ENCODE peak calls at places on chromosome 16, in seven cellular contexts. One of them, this sample, is unnamed.

GRCh38 chr16:50668368-50669008 is 12.6 kb downstream of the SNX20 start:
- DNase-seq in stimulated activated CD8-positive, alpha-beta memory T cell treated with anti-CD3 and anti-CD28 coated beads, Interleukin-12 subunit alpha, Interleukin-12 subunit beta, amount 100 ng/mL, for 1 hour: no peak
- DNase-seq in mammary epithelial cell: no peak
- DNase-seq in epithelial cell of esophagus: peak; percentile 30
- DNase-seq in NCI-H1694 treated with DMSO at 0.1 percent for 48 hours: no peak
- DNase-seq in cardiac fibroblast: no peak
- DNase-seq in activated gamma-delta T cell treated with anti-CD3 and anti-CD28 coated beads, Interleukin-2, amount 50 U/mL, for 16 hours: no peak
- DNase-seq in this sample: no peak

GRCh38 chr16:75260856-75261589 is 9.6 kb upstream of the BCAR1 start:
- DNase-seq in stimulated activated CD8-positive, alpha-beta memory T cell treated with anti-CD3 and anti-CD28 coated beads, Interleukin-12 subunit alpha, Interleukin-12 subunit beta, amount 100 ng/mL, for 1 hour: no peak
- DNase-seq in activated gamma-delta T cell treated with anti-CD3 and anti-CD28 coated beads, Interleukin-2, amount 50 U/mL, for 16 hours: no peak
- DNase-seq in NCI-H1694 treated with DMSO at 0.1 percent for 48 hours: no peak
- DNase-seq in epithelial cell of esophagus: no peak
- DNase-seq in mammary epithelial cell: no peak
- DNase-seq in cardiac fibroblast: no peak
- DNase-seq in this sample: no peak

GRCh38 chr16:89478576-89479221 is 11.7 kb downstream of the ANKRD11 start:
- DNase-seq in mammary epithelial cell: peak; percentile 96
- DNase-seq in epithelial cell of esophagus: peak; percentile 91
- DNase-seq in activated gamma-delta T cell treated with anti-CD3 and anti-CD28 coated beads, Interleukin-2, amount 50 U/mL, for 16 hours: no peak
- DNase-seq in NCI-H1694 treated with DMSO at 0.1 percent for 48 hours: no peak
- DNase-seq in stimulated activated CD8-positive, alpha-beta memory T cell treated with anti-CD3 and anti-CD28 coated beads, Interleukin-12 subunit alpha, Interleukin-12 subunit beta, amount 100 ng/mL, for 1 hour: no peak
- DNase-seq in cardiac fibroblast: no peak
- DNase-seq in this sample: peak; percentile 96

GRCh38 chr16:89572478-89573205 is 2.9 kb upstream of the CPNE7 start:
- DNase-seq in mammary epithelial cell: no peak
- DNase-seq in epithelial cell of esophagus: no peak
- DNase-seq in NCI-H1694 treated with DMSO at 0.1 percent for 48 hours: no peak
- DNase-seq in stimulated activated CD8-positive, alpha-beta memory T cell treated with anti-CD3 and anti-CD28 coated beads, Interleukin-12 subunit alpha, Interleukin-12 subunit beta, amount 100 ng/mL, for 1 hour: no peak
- DNase-seq in activated gamma-delta T cell treated with anti-CD3 and anti-CD28 coated beads, Interleukin-2, amount 50 U/mL, for 16 hours: no peak
- DNase-seq in cardiac fibroblast: no peak
- DNase-seq in this sample: no peak

GRCh38 chr16:86414991-86415740 is 95.2 kb upstream of the FOXF1 start:
- DNase-seq in mammary epithelial cell: no peak
- DNase-seq in activated gamma-delta T cell treated with anti-CD3 and anti-CD28 coated beads, Interleukin-2, amount 50 U/mL, for 16 hours: no peak
- DNase-seq in cardiac fibroblast: no peak
- DNase-seq in epithelial cell of esophagus: no peak
- DNase-seq in stimulated activated CD8-positive, alpha-beta memory T cell treated with anti-CD3 and anti-CD28 coated beads, Interleukin-12 subunit alpha, Interleukin-12 subunit beta, amount 100 ng/mL, for 1 hour: no peak
- DNase-seq in NCI-H1694 treated with DMSO at 0.1 percent for 48 hours: no peak
- DNase-seq in this sample: no peak

GRCh38 chr16:84724619-84725307 is 25.0 kb downstream of the USP10 start:
- DNase-seq in mammary epithelial cell: no peak
- DNase-seq in activated gamma-delta T cell treated with anti-CD3 and anti-CD28 coated beads, Interleukin-2, amount 50 U/mL, for 16 hours: no peak
- DNase-seq in stimulated activated CD8-positive, alpha-beta memory T cell treated with anti-CD3 and anti-CD28 coated beads, Interleukin-12 subunit alpha, Interleukin-12 subunit beta, amount 100 ng/mL, for 1 hour: no peak
- DNase-seq in cardiac fibroblast: no peak
- DNase-seq in NCI-H1694 treated with DMSO at 0.1 percent for 48 hours: no peak
- DNase-seq in epithelial cell of esophagus: no peak
- DNase-seq in this sample: no peak

GRCh38 chr16:87924041-87924851 is 12.1 kb downstream of the CA5A start:
- DNase-seq in cardiac fibroblast: no peak
- DNase-seq in NCI-H1694 treated with DMSO at 0.1 percent for 48 hours: peak; percentile 92
- DNase-seq in mammary epithelial cell: peak; percentile 56
- DNase-seq in stimulated activated CD8-positive, alpha-beta memory T cell treated with anti-CD3 and anti-CD28 coated beads, Interleukin-12 subunit alpha, Interleukin-12 subunit beta, amount 100 ng/mL, for 1 hour: no peak
- DNase-seq in epithelial cell of esophagus: peak; percentile 52
- DNase-seq in activated gamma-delta T cell treated with anti-CD3 and anti-CD28 coated beads, Interleukin-2, amount 50 U/mL, for 16 hours: no peak
- DNase-seq in this sample: peak; percentile 51

GRCh38 chr16:30491744-30492308 is 19.3 kb downstream of the ITGAL start:
- DNase-seq in mammary epithelial cell: peak; percentile 62
- DNase-seq in activated gamma-delta T cell treated with anti-CD3 and anti-CD28 coated beads, Interleukin-2, amount 50 U/mL, for 16 hours: peak; percentile 16
- DNase-seq in cardiac fibroblast: peak; percentile 76
- DNase-seq in stimulated activated CD8-positive, alpha-beta memory T cell treated with anti-CD3 and anti-CD28 coated beads, Interleukin-12 subunit alpha, Interleukin-12 subunit beta, amount 100 ng/mL, for 1 hour: peak; percentile 15
- DNase-seq in NCI-H1694 treated with DMSO at 0.1 percent for 48 hours: no peak
- DNase-seq in epithelial cell of esophagus: peak; percentile 67
- DNase-seq in this sample: peak; percentile 61

GRCh38 chr16:68283840-68284595 is 19.7 kb downstream of the SLC7A6 start:
- DNase-seq in cardiac fibroblast: no peak
- DNase-seq in epithelial cell of esophagus: no peak
- DNase-seq in NCI-H1694 treated with DMSO at 0.1 percent for 48 hours: no peak
- DNase-seq in stimulated activated CD8-positive, alpha-beta memory T cell treated with anti-CD3 and anti-CD28 coated beads, Interleukin-12 subunit alpha, Interleukin-12 subunit beta, amount 100 ng/mL, for 1 hour: no peak
- DNase-seq in activated gamma-delta T cell treated with anti-CD3 and anti-CD28 coated beads, Interleukin-2, amount 50 U/mL, for 16 hours: no peak
- DNase-seq in mammary epithelial cell: no peak
- DNase-seq in this sample: no peak

GRCh38 chr16:21663889-21664647 is at the start of gene OTOA:
- DNase-seq in epithelial cell of esophagus: no peak
- DNase-seq in cardiac fibroblast: no peak
- DNase-seq in stimulated activated CD8-positive, alpha-beta memory T cell treated with anti-CD3 and anti-CD28 coated beads, Interleukin-12 subunit alpha, Interleukin-12 subunit beta, amount 100 ng/mL, for 1 hour: no peak
- DNase-seq in mammary epithelial cell: no peak
- DNase-seq in NCI-H1694 treated with DMSO at 0.1 percent for 48 hours: no peak
- DNase-seq in activated gamma-delta T cell treated with anti-CD3 and anti-CD28 coated beads, Interleukin-2, amount 50 U/mL, for 16 hours: no peak
- DNase-seq in this sample: no peak

GRCh38 chr16:88394426-88394825 is 11.7 kb downstream of the ZNF469 start:
- DNase-seq in cardiac fibroblast: no peak
- DNase-seq in mammary epithelial cell: no peak
- DNase-seq in activated gamma-delta T cell treated with anti-CD3 and anti-CD28 coated beads, Interleukin-2, amount 50 U/mL, for 16 hours: no peak
- DNase-seq in stimulated activated CD8-positive, alpha-beta memory T cell treated with anti-CD3 and anti-CD28 coated beads, Interleukin-12 subunit alpha, Interleukin-12 subunit beta, amount 100 ng/mL, for 1 hour: no peak
- DNase-seq in epithelial cell of esophagus: no peak
- DNase-seq in NCI-H1694 treated with DMSO at 0.1 percent for 48 hours: no peak
- DNase-seq in this sample: no peak

GRCh38 chr16:66135376-66135775 is 231.1 kb upstream of the CDH5 start:
- DNase-seq in cardiac fibroblast: peak; percentile 72
- DNase-seq in stimulated activated CD8-positive, alpha-beta memory T cell treated with anti-CD3 and anti-CD28 coated beads, Interleukin-12 subunit alpha, Interleukin-12 subunit beta, amount 100 ng/mL, for 1 hour: no peak
- DNase-seq in mammary epithelial cell: no peak
- DNase-seq in activated gamma-delta T cell treated with anti-CD3 and anti-CD28 coated beads, Interleukin-2, amount 50 U/mL, for 16 hours: no peak
- DNase-seq in NCI-H1694 treated with DMSO at 0.1 percent for 48 hours: no peak
- DNase-seq in epithelial cell of esophagus: no peak
- DNase-seq in this sample: no peak